ENCODE peak calls at places on chromosomes 12 and 14, in six cellular contexts. U, Q, I, E, S and D are unnamed samples.

GRCh38 chr14:104820669-104821228 is 19.8 kb downstream of the ZBTB42 start:
- DNase-seq in U (no peak), Q (no peak), I (no peak), E (peak), S (no peak), D (peak)

GRCh38 chr12:32070370-32070769 is 36.3 kb upstream of the BICD1 start:
- DNase-seq in U (no peak), Q (no peak), I (no peak), E (no peak), S (no peak), D (no peak)

GRCh38 chr12:19299765-19300164 is 139.5 kb upstream of the AEBP2 start:
- DNase-seq in U (peak), Q (no peak), I (peak), E (no peak), S (no peak), D (no peak)

GRCh38 chr14:69615471-69616407 is 4.3 kb downstream of the SUSD6 start:
- DNase-seq in U (no peak), Q (no peak), I (peak), E (no peak), S (no peak), D (peak)

GRCh38 chr14:49051328-49052060 is 534.7 kb downstream of the RPS29 start:
- DNase-seq in U (no peak), Q (no peak), I (peak), E (no peak), S (no peak), D (no peak)

GRCh38 chr12:20527396-20528154 is 159.2 kb downstream of the PDE3A start:
- DNase-seq in U (no peak), Q (no peak), I (peak), E (no peak), S (no peak), D (no peak)

GRCh38 chr12:62434504-62435336 is 31.9 kb upstream of the MON2 start:
- DNase-seq in U (peak), Q (no peak), I (peak), E (peak), S (no peak), D (no peak)

GRCh38 chr14:34462132-34462893 is at the start of gene SPTSSA:
- DNase-seq in U (peak), Q (peak), I (peak), E (peak), S (peak), D (peak)

GRCh38 chr14:68788275-68789001 is 4.4 kb downstream of the ZFP36L1 start:
- DNase-seq in U (no peak), Q (no peak), I (peak), E (no peak), S (no peak), D (no peak)

GRCh38 chr12:12357697-12358476 is 1.0 kb downstream of the BORCS5 start:
- DNase-seq in U (no peak), Q (no peak), I (peak), E (no peak), S (no peak), D (no peak)

GRCh38 chr12:65853489-65854157 is 29.3 kb downstream of the HMGA2 start:
- DNase-seq in U (no peak), Q (no peak), I (peak), E (no peak), S (no peak), D (no peak)

GRCh38 chr14:105059035-105059916 is 6.0 kb downstream of the GPR132 start:
- DNase-seq in U (no peak), Q (no peak), I (no peak), E (no peak), S (no peak), D (no peak)

GRCh38 chr12:38664661-38665269 is 240.6 kb downstream of the CPNE8 start:
- DNase-seq in U (no peak), Q (no peak), I (peak), E (peak), S (no peak), D (peak)

GRCh38 chr12:14960548-14961465 is 594 bp downstream of the ARHGDIB start:
- DNase-seq in U (peak), Q (peak), I (peak), E (no peak), S (no peak), D (no peak)

GRCh38 chr14:29643415-29644206 is 284.0 kb downstream of the PRKD1 start:
- DNase-seq in U (no peak), Q (no peak), I (peak), E (no peak), S (no peak), D (peak)

GRCh38 chr14:92362781-92363235 is 39.8 kb downstream of the SLC24A4 start:
- DNase-seq in U (peak), Q (no peak), I (peak), E (no peak), S (no peak), D (no peak)

GRCh38 chr12:23525450-23526072 is 423.9 kb downstream of the SOX5 start:
- DNase-seq in U (no peak), Q (no peak), I (peak), E (no peak), S (no peak), D (no peak)

GRCh38 chr12:68530299-68530698 is 80.4 kb upstream of the RAP1B start:
- DNase-seq in U (no peak), Q (no peak), I (no peak), E (no peak), S (no peak), D (no peak)

GRCh38 chr12:72236071-72236705 is 36.0 kb upstream of the TRHDE start:
- DNase-seq in U (no peak), Q (no peak), I (no peak), E (no peak), S (no peak), D (no peak)

GRCh38 chr14:69191340-69192111 is at the start of gene EXD2:
- DNase-seq in U (peak), Q (peak), I (peak), E (peak), S (peak), D (peak)

GRCh38 chr12:53571295-53571694 is 54.9 kb downstream of the ATF7 start:
- DNase-seq in U (no peak), Q (no peak), I (no peak), E (no peak), S (no peak), D (no peak)

GRCh38 chr14:103549361-103550311 is 12.8 kb downstream of the BAG5 start:
- DNase-seq in U (no peak), Q (peak), I (no peak), E (peak), S (no peak), D (peak)